ENCODE peak calls at places on chromosomes 13 and 19, in nine cellular contexts. Y is mucosa of descending colon; E is GM23338; R is CD8-positive, alpha-beta T cell; V is body of pancreas; C is left ventricle myocardium inferior; X is upper lobe of right lung; Z is aorta; A is Panc1. L is an unnamed sample.

GRCh38 chr19:12346896-12347295 is 13.5 kb upstream of the ZNF563 start:
- DNase-seq in A (no peak), E (peak; percentile 3), R (no peak), Y (peak; percentile 23), Z (no peak), X (no peak), V (no peak), C (no peak), L (no peak)

GRCh38 chr19:11457831-11458230 is 22.4 kb downstream of the PRKCSH start:
- DNase-seq in E (no peak), V (no peak), A (no peak), R (no peak), Z (no peak), C (no peak), Y (no peak), X (no peak), L (no peak)

GRCh38 chr13:28494861-28495585 is at the start of gene FLT1:
- DNase-seq in X (peak; percentile 77), A (no peak), E (peak; percentile 93), Y (no peak), V (peak; percentile 14), Z (peak; percentile 56), R (no peak), C (peak; percentile 77), L (peak; percentile 67)

GRCh38 chr13:74696148-74696922 is 562.1 kb upstream of the KLF12 start:
- DNase-seq in Z (no peak), A (no peak), Y (no peak), C (no peak), R (no peak), E (peak; percentile 4), X (no peak), V (no peak), L (no peak)

GRCh38 chr13:79354285-79354684 is 51.8 kb downstream of the RBM26 start:
- DNase-seq in Z (no peak), E (no peak), V (no peak), R (no peak), Y (no peak), C (no peak), X (no peak), A (no peak), L (no peak)

GRCh38 chr13:44311011-44311481 is 62.6 kb upstream of the SERP2 start:
- DNase-seq in C (no peak), E (no peak), A (no peak), Y (no peak), R (no peak), V (no peak), X (peak; percentile 70), Z (no peak), L (peak; percentile 76)

GRCh38 chr13:24670927-24671326 is 9.3 kb upstream of the ATP12A start:
- DNase-seq in Y (peak; percentile 59), R (no peak), E (peak; percentile 87), X (no peak), Z (no peak), A (no peak), C (no peak), V (no peak), L (no peak)

GRCh38 chr19:54609356-54609791 is 15.9 kb downstream of the LILRA1 start:
- DNase-seq in R (no peak), Z (no peak), C (no peak), Y (no peak), V (no peak), E (no peak), X (no peak), A (no peak), L (no peak)

GRCh38 chr13:113126265-113127150 is 3.9 kb downstream of the F10 start:
- DNase-seq in Y (no peak), C (no peak), R (no peak), X (peak; percentile 51), Z (no peak), E (no peak), V (no peak), A (no peak), L (no peak)

GRCh38 chr13:19685034-19685433 is 51.6 kb downstream of the MPHOSPH8 start:
- DNase-seq in C (no peak), E (peak; percentile 42), X (no peak), A (no peak), R (no peak), Y (peak; percentile 86), V (peak; percentile 64), Z (no peak), L (no peak)

GRCh38 chr13:81388400-81388799 is 1047.5 kb upstream of the SPRY2 start:
- DNase-seq in Y (no peak), E (no peak), X (no peak), A (no peak), C (no peak), V (no peak), Z (no peak), R (no peak), L (no peak)

GRCh38 chr19:34316741-34317241 is 48.2 kb upstream of the GPI start:
- DNase-seq in A (no peak), Y (no peak), R (no peak), X (no peak), V (no peak), Z (no peak), C (no peak), E (no peak), L (no peak)

GRCh38 chr19:36031308-36031707 is 1.4 kb downstream of the CLIP3 start:
- DNase-seq in X (no peak), Z (no peak), E (no peak), Y (no peak), R (no peak), C (no peak), V (no peak), A (no peak), L (no peak)

GRCh38 chr19:1261863-1262686 is 7.1 kb upstream of the CIRBP start:
- DNase-seq in E (no peak), R (no peak), X (peak; percentile 95), A (no peak), C (peak; percentile 64), Z (peak; percentile 88), Y (peak; percentile 95), V (peak; percentile 97), L (peak; percentile 91)

GRCh38 chr19:33195711-33196347 is 1.7 kb downstream of the LRP3 start:
- DNase-seq in X (no peak), A (no peak), C (no peak), R (no peak), Y (no peak), V (no peak), Z (no peak), E (no peak), L (no peak)

GRCh38 chr13:35460061-35460460 is 16.4 kb downstream of the MAB21L1 start:
- DNase-seq in A (no peak), E (no peak), Y (no peak), X (no peak), R (no peak), Z (no peak), V (no peak), C (no peak), L (no peak)

GRCh38 chr19:30498707-30499106 is 126.5 kb downstream of the ZNF536 start:
- DNase-seq in R (no peak), X (no peak), A (no peak), V (no peak), C (no peak), Z (no peak), Y (no peak), E (peak; percentile 78), L (no peak)

GRCh38 chr19:16575861-16576689 is 3.9 kb upstream of the SLC35E1 start:
- DNase-seq in R (no peak), Y (no peak), C (no peak), V (no peak), X (no peak), A (no peak), E (no peak), Z (no peak), L (no peak)

GRCh38 chr19:16575282-16575681 is 3.1 kb upstream of the SLC35E1 start:
- DNase-seq in Z (no peak), E (no peak), C (no peak), R (no peak), A (no peak), Y (no peak), V (no peak), X (no peak), L (no peak)

GRCh38 chr19:16576690-16577530 is 4.7 kb upstream of the SLC35E1 start:
- DNase-seq in Y (no peak), Z (no peak), V (no peak), A (no peak), E (no peak), C (no peak), X (no peak), R (no peak), L (no peak)

GRCh38 chr19:16579381-16579780 is 7.2 kb upstream of the SLC35E1 start:
- DNase-seq in R (no peak), E (no peak), X (no peak), A (no peak), C (no peak), Y (no peak), Z (no peak), V (no peak), L (no peak)

DNA sequence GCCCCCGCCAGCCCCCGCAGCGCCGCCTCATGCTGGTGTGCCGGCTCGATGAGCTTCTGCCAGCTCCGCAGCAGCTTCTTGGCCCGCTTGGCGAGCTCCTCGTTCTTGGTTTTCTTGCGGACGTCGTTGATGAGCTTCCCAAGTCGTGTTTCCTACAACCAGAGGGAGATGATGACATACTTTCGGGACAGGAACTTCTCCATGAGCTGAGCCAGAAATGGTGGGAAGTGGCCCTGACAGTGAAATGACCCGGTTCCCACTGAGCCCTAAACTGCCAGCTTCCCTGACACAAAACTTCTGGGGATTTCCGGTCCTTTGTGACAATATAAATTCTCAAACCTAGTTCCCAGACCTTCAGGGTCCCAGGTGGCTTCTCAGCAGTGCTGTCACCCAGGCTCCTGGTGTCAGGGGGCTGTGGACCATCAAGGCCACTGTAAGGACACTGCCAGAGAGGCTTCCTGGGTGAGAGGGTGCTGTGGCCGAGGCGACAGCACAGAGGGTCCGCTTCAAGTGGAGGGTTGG is 5.4 kb upstream of the SLC35E1 start:
- DNase-seq in X (no peak), Z (no peak), V (no peak), A (no peak), R (no peak), E (no peak), Y (no peak), C (no peak), L (no peak)
- H3K36me3 ChIP-seq in X (peaks cover 48% of the 10 kb centered on the region), Z (no peaks in the 10 kb centered on the region), V (peaks cover 5% of the 10 kb centered on the region), A (peaks cover 2% of the 10 kb centered on the region), R (peaks cover 14% of the 10 kb centered on the region), E (peaks cover 4% of the 10 kb centered on the region), Y (peaks cover 4% of the 10 kb centered on the region), C (peaks cover 40% of the 10 kb centered on the region), L (peaks cover 58% of the 10 kb centered on the region)

GRCh38 chr19:42571136-42571535 is 23.6 kb downstream of the CEACAM8 start:
- DNase-seq in E (no peak), Y (no peak), R (no peak), X (no peak), C (no peak), Z (no peak), V (no peak), A (no peak), L (no peak)
- H3K36me3 ChIP-seq in E (no peaks in the 10 kb centered on the region), Y (no peaks in the 10 kb centered on the region), R (no peaks in the 10 kb centered on the region), X (no peaks in the 10 kb centered on the region), C (no peaks in the 10 kb centered on the region), Z (no peaks in the 10 kb centered on the region), V (no peaks in the 10 kb centered on the region), A (no peaks in the 10 kb centered on the region), L (no peaks in the 10 kb centered on the region)

GRCh38 chr19:6250024-6250605 is 29.7 kb downstream of the MLLT1 start:
- DNase-seq in X (no peak), Z (no peak), C (no peak), R (no peak), V (no peak), Y (no peak), E (no peak), A (no peak), L (no peak)
- H3K36me3 ChIP-seq in X (no peaks in the 10 kb centered on the region), Z (no peaks in the 10 kb centered on the region), C (peaks cover 5% of the 10 kb centered on the region), R (no peaks in the 10 kb centered on the region), V (no peaks in the 10 kb centered on the region), Y (no peaks in the 10 kb centered on the region), E (peaks cover 3% of the 10 kb centered on the region), A (no peaks in the 10 kb centered on the region), L (no peaks in the 10 kb centered on the region)

GRCh38 chr19:55669418-55670279 is 5.4 kb upstream of the EPN1 start:
- DNase-seq in X (no peak), R (no peak), E (no peak), V (no peak), Y (no peak), A (no peak), C (no peak), Z (peak; percentile 34), L (no peak)
- H3K36me3 ChIP-seq in X (peaks cover 91% of the 10 kb centered on the region), R (peaks cover 58% of the 10 kb centered on the region), E (peaks cover 20% of the 10 kb centered on the region), V (peaks cover 39% of the 10 kb centered on the region), Y (peaks cover 10% of the 10 kb centered on the region), A (peaks cover 20% of the 10 kb centered on the region), C (peaks cover 71% of the 10 kb centered on the region), Z (peaks cover 3% of the 10 kb centered on the region), L (peaks cover 90% of the 10 kb centered on the region)